ENCODE peak calls at places on chromosomes 7 and 10, in ten cellular contexts. One of them, this sample, is unnamed.

GRCh38 chr7:10648289-10648688 is 325.4 kb upstream of the PHF14 start:
- DNase-seq in AG09309: no peak
- DNase-seq in foreskin fibroblast: no peak
- DNase-seq in heart right ventricle: no peak
- DNase-seq in CD4-positive, alpha-beta T cell: no peak
- DNase-seq in fibroblast of lung: no peak
- DNase-seq in GM12865: no peak
- DNase-seq in left ventricle myocardium inferior: no peak
- DNase-seq in PC-9: no peak
- DNase-seq in A549: no peak
- DNase-seq in this sample: no peak

GRCh38 chr10:110409926-110410325 is 87.8 kb upstream of the DUSP5 start:
- DNase-seq in AG09309: no peak
- DNase-seq in foreskin fibroblast: no peak
- DNase-seq in heart right ventricle: no peak
- DNase-seq in CD4-positive, alpha-beta T cell: no peak
- DNase-seq in fibroblast of lung: no peak
- DNase-seq in GM12865: peak
- DNase-seq in left ventricle myocardium inferior: no peak
- DNase-seq in PC-9: no peak
- DNase-seq in A549: no peak
- DNase-seq in this sample: peak

GRCh38 chr7:47801423-47801822 is 146.8 kb downstream of the PKD1L1 start:
- DNase-seq in AG09309: no peak
- DNase-seq in foreskin fibroblast: no peak
- DNase-seq in heart right ventricle: no peak
- DNase-seq in CD4-positive, alpha-beta T cell: no peak
- DNase-seq in fibroblast of lung: no peak
- DNase-seq in GM12865: no peak
- DNase-seq in left ventricle myocardium inferior: no peak
- DNase-seq in PC-9: no peak
- DNase-seq in A549: no peak
- DNase-seq in this sample: no peak

GRCh38 chr10:46239999-46240683 is 46.7 kb upstream of the ANTXRL start:
- DNase-seq in AG09309: no peak
- DNase-seq in foreskin fibroblast: no peak
- DNase-seq in heart right ventricle: no peak
- DNase-seq in CD4-positive, alpha-beta T cell: no peak
- DNase-seq in fibroblast of lung: no peak
- DNase-seq in GM12865: no peak
- DNase-seq in left ventricle myocardium inferior: no peak
- DNase-seq in PC-9: no peak
- DNase-seq in A549: no peak
- DNase-seq in this sample: no peak

GRCh38 chr10:103663802-103664201 is 170.3 kb downstream of the NEURL1 start:
- DNase-seq in AG09309: no peak
- DNase-seq in foreskin fibroblast: no peak
- DNase-seq in heart right ventricle: peak
- DNase-seq in CD4-positive, alpha-beta T cell: no peak
- DNase-seq in fibroblast of lung: no peak
- DNase-seq in GM12865: no peak
- DNase-seq in left ventricle myocardium inferior: peak
- DNase-seq in PC-9: no peak
- DNase-seq in A549: no peak
- DNase-seq in this sample: no peak

GRCh38 chr10:110822708-110823291 is 48.9 kb upstream of the PDCD4 start:
- DNase-seq in AG09309: no peak
- DNase-seq in foreskin fibroblast: no peak
- DNase-seq in heart right ventricle: no peak
- DNase-seq in CD4-positive, alpha-beta T cell: no peak
- DNase-seq in fibroblast of lung: no peak
- DNase-seq in GM12865: no peak
- DNase-seq in left ventricle myocardium inferior: no peak
- DNase-seq in PC-9: no peak
- DNase-seq in A549: no peak
- DNase-seq in this sample: no peak

GRCh38 chr7:32171248-32171647 is 101.0 kb upstream of the PDE1C start:
- DNase-seq in AG09309: no peak
- DNase-seq in foreskin fibroblast: no peak
- DNase-seq in heart right ventricle: no peak
- DNase-seq in CD4-positive, alpha-beta T cell: no peak
- DNase-seq in fibroblast of lung: no peak
- DNase-seq in GM12865: no peak
- DNase-seq in left ventricle myocardium inferior: no peak
- DNase-seq in PC-9: no peak
- DNase-seq in A549: no peak
- DNase-seq in this sample: no peak

GRCh38 chr7:36210542-36210941 is 57.5 kb downstream of the EEPD1 start:
- DNase-seq in AG09309: no peak
- DNase-seq in foreskin fibroblast: no peak
- DNase-seq in heart right ventricle: no peak
- DNase-seq in CD4-positive, alpha-beta T cell: no peak
- DNase-seq in fibroblast of lung: peak
- DNase-seq in GM12865: no peak
- DNase-seq in left ventricle myocardium inferior: no peak
- DNase-seq in PC-9: no peak
- DNase-seq in A549: no peak
- DNase-seq in this sample: no peak

DNA sequence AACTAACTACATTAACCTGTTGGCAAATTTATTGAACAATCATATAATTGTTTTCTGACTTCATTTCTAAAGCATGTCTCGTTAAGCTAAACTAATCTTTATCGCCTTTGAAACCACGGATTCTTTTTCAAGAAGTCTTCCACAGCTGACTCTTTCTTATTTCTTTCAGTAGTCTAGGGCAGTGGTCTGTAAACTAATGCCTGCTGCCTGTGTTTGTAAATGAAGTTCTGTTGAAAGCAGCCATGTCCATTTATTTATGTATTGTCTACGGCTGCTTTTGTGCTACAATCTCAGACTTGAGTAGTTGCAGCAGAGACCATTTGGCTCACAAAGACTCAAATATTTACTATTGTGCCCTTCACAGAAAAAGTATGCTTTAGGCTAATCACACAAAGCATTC is 20.2 kb upstream of the ABLIM1 start:
- DNase-seq in AG09309: no peak
- DNase-seq in foreskin fibroblast: no peak
- DNase-seq in heart right ventricle: no peak
- DNase-seq in CD4-positive, alpha-beta T cell: no peak
- DNase-seq in fibroblast of lung: no peak
- DNase-seq in GM12865: no peak
- DNase-seq in left ventricle myocardium inferior: no peak
- DNase-seq in PC-9: no peak
- DNase-seq in A549: no peak
- DNase-seq in this sample: no peak
- TF ChIP-seq CTCF in AG09309: no peak
- TF ChIP-seq CTCF in foreskin fibroblast: no peak
- TF ChIP-seq CTCF in heart right ventricle: no peak
- TF ChIP-seq CTCF in CD4-positive, alpha-beta T cell: no peak
- TF ChIP-seq CTCF in fibroblast of lung: no peak
- TF ChIP-seq CTCF in GM12865: no peak
- TF ChIP-seq CTCF in left ventricle myocardium inferior: no peak
- TF ChIP-seq CTCF in PC-9: no peak
- TF ChIP-seq CTCF in A549: no peak
- TF ChIP-seq CTCF in this sample: no peak

GRCh38 chr7:101995121-101995520 is 177.7 kb downstream of the CUX1 start:
- DNase-seq in AG09309: no peak
- DNase-seq in foreskin fibroblast: no peak
- DNase-seq in heart right ventricle: no peak
- DNase-seq in CD4-positive, alpha-beta T cell: no peak
- DNase-seq in fibroblast of lung: no peak
- DNase-seq in GM12865: no peak
- DNase-seq in left ventricle myocardium inferior: no peak
- DNase-seq in PC-9: no peak
- DNase-seq in A549: no peak
- DNase-seq in this sample: no peak

GRCh38 chr7:101996876-101997275 is 179.4 kb downstream of the CUX1 start:
- DNase-seq in AG09309: no peak
- DNase-seq in foreskin fibroblast: no peak
- DNase-seq in heart right ventricle: no peak
- DNase-seq in CD4-positive, alpha-beta T cell: no peak
- DNase-seq in fibroblast of lung: no peak
- DNase-seq in GM12865: no peak
- DNase-seq in left ventricle myocardium inferior: no peak
- DNase-seq in PC-9: no peak
- DNase-seq in A549: no peak
- DNase-seq in this sample: no peak

GRCh38 chr7:101998029-101998903 is 180.8 kb downstream of the CUX1 start:
- DNase-seq in AG09309: no peak
- DNase-seq in foreskin fibroblast: no peak
- DNase-seq in heart right ventricle: no peak
- DNase-seq in CD4-positive, alpha-beta T cell: no peak
- DNase-seq in fibroblast of lung: no peak
- DNase-seq in GM12865: no peak
- DNase-seq in left ventricle myocardium inferior: no peak
- DNase-seq in PC-9: no peak
- DNase-seq in A549: no peak
- DNase-seq in this sample: no peak

GRCh38 chr7:101998904-101999236 is 181.4 kb downstream of the CUX1 start:
- DNase-seq in AG09309: no peak
- DNase-seq in foreskin fibroblast: no peak
- DNase-seq in heart right ventricle: no peak
- DNase-seq in CD4-positive, alpha-beta T cell: no peak
- DNase-seq in fibroblast of lung: no peak
- DNase-seq in GM12865: no peak
- DNase-seq in left ventricle myocardium inferior: no peak
- DNase-seq in PC-9: no peak
- DNase-seq in A549: no peak
- DNase-seq in this sample: no peak

GRCh38 chr7:101996131-101996691 is 178.8 kb downstream of the CUX1 start:
- DNase-seq in AG09309: no peak
- DNase-seq in foreskin fibroblast: no peak
- DNase-seq in heart right ventricle: no peak
- DNase-seq in CD4-positive, alpha-beta T cell: no peak
- DNase-seq in fibroblast of lung: no peak
- DNase-seq in GM12865: no peak
- DNase-seq in left ventricle myocardium inferior: no peak
- DNase-seq in PC-9: no peak
- DNase-seq in A549: no peak
- DNase-seq in this sample: no peak
- TF ChIP-seq CTCF in AG09309: no peak
- TF ChIP-seq CTCF in foreskin fibroblast: no peak
- TF ChIP-seq CTCF in heart right ventricle: no peak
- TF ChIP-seq CTCF in CD4-positive, alpha-beta T cell: no peak
- TF ChIP-seq CTCF in fibroblast of lung: no peak
- TF ChIP-seq CTCF in GM12865: no peak
- TF ChIP-seq CTCF in left ventricle myocardium inferior: no peak
- TF ChIP-seq CTCF in PC-9: no peak
- TF ChIP-seq CTCF in A549: no peak
- TF ChIP-seq CTCF in this sample: no peak

GRCh38 chr7:156514851-156515250 is 125.7 kb upstream of the RNF32 start:
- DNase-seq in AG09309: no peak
- DNase-seq in foreskin fibroblast: no peak
- DNase-seq in heart right ventricle: no peak
- DNase-seq in CD4-positive, alpha-beta T cell: no peak
- DNase-seq in fibroblast of lung: no peak
- DNase-seq in GM12865: no peak
- DNase-seq in left ventricle myocardium inferior: no peak
- DNase-seq in PC-9: no peak
- DNase-seq in A549: no peak
- DNase-seq in this sample: no peak

GRCh38 chr7:156518466-156518865 is 122.1 kb upstream of the RNF32 start:
- DNase-seq in AG09309: no peak
- DNase-seq in foreskin fibroblast: no peak
- DNase-seq in heart right ventricle: no peak
- DNase-seq in CD4-positive, alpha-beta T cell: no peak
- DNase-seq in fibroblast of lung: no peak
- DNase-seq in GM12865: no peak
- DNase-seq in left ventricle myocardium inferior: no peak
- DNase-seq in PC-9: no peak
- DNase-seq in A549: no peak
- DNase-seq in this sample: no peak

GRCh38 chr7:156519070-156519469 is 121.5 kb upstream of the RNF32 start:
- DNase-seq in AG09309: no peak
- DNase-seq in foreskin fibroblast: no peak
- DNase-seq in heart right ventricle: no peak
- DNase-seq in CD4-positive, alpha-beta T cell: no peak
- DNase-seq in fibroblast of lung: no peak
- DNase-seq in GM12865: no peak
- DNase-seq in left ventricle myocardium inferior: no peak
- DNase-seq in PC-9: no peak
- DNase-seq in A549: no peak
- DNase-seq in this sample: no peak

GRCh38 chr7:156516791-156517378 is 123.7 kb upstream of the RNF32 start:
- DNase-seq in AG09309: no peak
- DNase-seq in foreskin fibroblast: no peak
- DNase-seq in heart right ventricle: no peak
- DNase-seq in CD4-positive, alpha-beta T cell: no peak
- DNase-seq in fibroblast of lung: no peak
- DNase-seq in GM12865: no peak
- DNase-seq in left ventricle myocardium inferior: no peak
- DNase-seq in PC-9: no peak
- DNase-seq in A549: no peak
- DNase-seq in this sample: no peak

DNA sequence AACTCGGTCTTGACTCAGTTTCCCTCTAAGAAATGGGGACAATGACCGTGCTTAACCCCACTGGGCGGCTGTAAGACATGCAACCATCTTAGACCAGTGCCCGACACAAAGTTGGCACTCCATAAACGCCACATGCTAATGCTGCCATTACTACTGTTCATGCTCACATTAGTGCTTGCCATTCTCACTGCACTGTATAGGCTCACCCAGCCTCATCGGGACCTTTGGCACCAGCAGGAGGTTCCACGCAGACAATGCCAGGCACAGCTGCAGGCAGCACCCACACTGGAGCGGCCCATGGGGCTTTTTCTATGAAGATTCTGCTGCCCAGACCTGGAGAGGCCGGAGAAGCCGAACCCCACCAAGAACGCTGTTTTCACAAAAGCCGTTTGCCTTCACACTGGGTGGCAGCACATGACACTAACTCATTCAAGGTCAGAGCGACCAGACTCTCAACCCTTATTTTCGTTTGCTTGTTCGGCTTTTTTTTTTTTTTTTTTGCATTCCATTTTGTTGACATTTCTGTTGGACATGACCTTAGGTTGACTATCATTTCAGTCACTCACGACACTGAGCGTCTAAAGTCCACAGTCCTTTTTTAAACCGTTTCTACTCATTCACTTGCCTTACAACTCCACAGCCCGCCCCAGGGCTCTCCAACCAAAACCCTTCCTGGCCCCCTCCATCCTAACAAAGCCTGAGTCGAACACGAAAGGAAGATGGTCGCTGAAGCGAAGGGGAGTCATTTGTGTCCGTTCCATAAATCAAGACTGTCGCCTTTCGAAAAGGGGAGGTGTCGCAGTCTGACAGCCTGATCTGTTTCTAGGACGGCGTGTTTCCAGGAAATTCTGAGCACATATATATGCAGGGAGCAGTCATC is 124.4 kb upstream of the RNF32 start:
- DNase-seq in AG09309: no peak
- DNase-seq in foreskin fibroblast: no peak
- DNase-seq in heart right ventricle: no peak
- DNase-seq in CD4-positive, alpha-beta T cell: no peak
- DNase-seq in fibroblast of lung: no peak
- DNase-seq in GM12865: no peak
- DNase-seq in left ventricle myocardium inferior: no peak
- DNase-seq in PC-9: no peak
- DNase-seq in A549: no peak
- DNase-seq in this sample: no peak
- TF ChIP-seq CTCF in AG09309: no peak
- TF ChIP-seq CTCF in foreskin fibroblast: no peak
- TF ChIP-seq CTCF in heart right ventricle: no peak
- TF ChIP-seq CTCF in CD4-positive, alpha-beta T cell: no peak
- TF ChIP-seq CTCF in fibroblast of lung: no peak
- TF ChIP-seq CTCF in GM12865: no peak
- TF ChIP-seq CTCF in left ventricle myocardium inferior: no peak
- TF ChIP-seq CTCF in PC-9: no peak
- TF ChIP-seq CTCF in A549: no peak
- TF ChIP-seq CTCF in this sample: no peak

GRCh38 chr7:74364061-74364460 is 74.9 kb downstream of the CLIP2 start:
- DNase-seq in AG09309: no peak
- DNase-seq in foreskin fibroblast: no peak
- DNase-seq in heart right ventricle: no peak
- DNase-seq in CD4-positive, alpha-beta T cell: no peak
- DNase-seq in fibroblast of lung: no peak
- DNase-seq in GM12865: no peak
- DNase-seq in left ventricle myocardium inferior: no peak
- DNase-seq in PC-9: no peak
- DNase-seq in A549: peak
- DNase-seq in this sample: no peak
- TF ChIP-seq CTCF in AG09309: peak
- TF ChIP-seq CTCF in foreskin fibroblast: no peak
- TF ChIP-seq CTCF in heart right ventricle: no peak
- TF ChIP-seq CTCF in CD4-positive, alpha-beta T cell: no peak
- TF ChIP-seq CTCF in fibroblast of lung: no peak
- TF ChIP-seq CTCF in GM12865: peak
- TF ChIP-seq CTCF in left ventricle myocardium inferior: no peak
- TF ChIP-seq CTCF in PC-9: no peak
- TF ChIP-seq CTCF in A549: no peak
- TF ChIP-seq CTCF in this sample: no peak